ENCODE peak calls at places on chromosomes 1 and 21, in six cellular contexts. One of them, this sample, is unnamed.

GRCh38 chr1:101280942-101281654 is 44.3 kb downstream of the S1PR1 start:
- DNase-seq in astrocyte: no peak
- DNase-seq in transverse colon: no peak
- DNase-seq in fibroblast of pulmonary artery: no peak
- DNase-seq in fibroblast of mammary gland: no peak
- DNase-seq in astrocyte of the spinal cord: no peak
- DNase-seq in this sample: no peak

GRCh38 chr1:212062832-212063438 is 27.4 kb downstream of the DTL start:
- DNase-seq in astrocyte: peak
- DNase-seq in transverse colon: no peak
- DNase-seq in fibroblast of pulmonary artery: peak
- DNase-seq in fibroblast of mammary gland: peak
- DNase-seq in astrocyte of the spinal cord: peak
- DNase-seq in this sample: peak

GRCh38 chr1:54222711-54223110 is 22.7 kb downstream of the MRPL37 start:
- DNase-seq in astrocyte: no peak
- DNase-seq in transverse colon: no peak
- DNase-seq in fibroblast of pulmonary artery: no peak
- DNase-seq in fibroblast of mammary gland: no peak
- DNase-seq in astrocyte of the spinal cord: no peak
- DNase-seq in this sample: no peak

GRCh38 chr1:24042375-24042774 is 62.2 kb upstream of the SRSF10 start:
- DNase-seq in astrocyte: no peak
- DNase-seq in transverse colon: no peak
- DNase-seq in fibroblast of pulmonary artery: no peak
- DNase-seq in fibroblast of mammary gland: no peak
- DNase-seq in astrocyte of the spinal cord: no peak
- DNase-seq in this sample: no peak

GRCh38 chr21:36127250-36127904 is 7.5 kb upstream of the CBR3 start:
- DNase-seq in astrocyte: no peak
- DNase-seq in transverse colon: no peak
- DNase-seq in fibroblast of pulmonary artery: no peak
- DNase-seq in fibroblast of mammary gland: no peak
- DNase-seq in astrocyte of the spinal cord: no peak
- DNase-seq in this sample: no peak

GRCh38 chr1:20322825-20323612 is 32.3 kb downstream of the VWA5B1 start:
- DNase-seq in astrocyte: peak
- DNase-seq in transverse colon: peak
- DNase-seq in fibroblast of pulmonary artery: peak
- DNase-seq in fibroblast of mammary gland: peak
- DNase-seq in astrocyte of the spinal cord: peak
- DNase-seq in this sample: peak

GRCh38 chr1:9816199-9816598 is 7.6 kb downstream of the CLSTN1 start:
- DNase-seq in astrocyte: no peak
- DNase-seq in transverse colon: no peak
- DNase-seq in fibroblast of pulmonary artery: no peak
- DNase-seq in fibroblast of mammary gland: peak
- DNase-seq in astrocyte of the spinal cord: no peak
- DNase-seq in this sample: no peak

GRCh38 chr1:234969630-234970370 is 158.8 kb downstream of the TOMM20 start:
- DNase-seq in astrocyte: no peak
- DNase-seq in transverse colon: no peak
- DNase-seq in fibroblast of pulmonary artery: peak
- DNase-seq in fibroblast of mammary gland: peak
- DNase-seq in astrocyte of the spinal cord: peak
- DNase-seq in this sample: peak

GRCh38 chr1:184428604-184429003 is 41.8 kb downstream of the C1orf21 start:
- DNase-seq in astrocyte: no peak
- DNase-seq in transverse colon: no peak
- DNase-seq in fibroblast of pulmonary artery: no peak
- DNase-seq in fibroblast of mammary gland: no peak
- DNase-seq in astrocyte of the spinal cord: no peak
- DNase-seq in this sample: no peak

GRCh38 chr1:204453141-204453772 is 41.3 kb downstream of the PIK3C2B start:
- DNase-seq in astrocyte: no peak
- DNase-seq in transverse colon: no peak
- DNase-seq in fibroblast of pulmonary artery: no peak
- DNase-seq in fibroblast of mammary gland: no peak
- DNase-seq in astrocyte of the spinal cord: no peak
- DNase-seq in this sample: no peak

GRCh38 chr1:64917328-64917861 is 49.0 kb downstream of the JAK1 start:
- DNase-seq in astrocyte: peak
- DNase-seq in transverse colon: peak
- DNase-seq in fibroblast of pulmonary artery: peak
- DNase-seq in fibroblast of mammary gland: peak
- DNase-seq in astrocyte of the spinal cord: peak
- DNase-seq in this sample: peak

GRCh38 chr1:230790026-230790425 is 42.8 kb downstream of the CAPN9 start:
- DNase-seq in astrocyte: no peak
- DNase-seq in transverse colon: no peak
- DNase-seq in fibroblast of pulmonary artery: no peak
- DNase-seq in fibroblast of mammary gland: no peak
- DNase-seq in astrocyte of the spinal cord: no peak
- DNase-seq in this sample: no peak

GRCh38 chr1:235024045-235024439 is 104.6 kb downstream of the TOMM20 start:
- DNase-seq in astrocyte: peak
- DNase-seq in transverse colon: no peak
- DNase-seq in fibroblast of pulmonary artery: no peak
- DNase-seq in fibroblast of mammary gland: no peak
- DNase-seq in astrocyte of the spinal cord: no peak
- DNase-seq in this sample: no peak

GRCh38 chr1:4218619-4219018 is 318.5 kb upstream of the C1orf174 start:
- DNase-seq in astrocyte: no peak
- DNase-seq in transverse colon: no peak
- DNase-seq in fibroblast of pulmonary artery: no peak
- DNase-seq in fibroblast of mammary gland: no peak
- DNase-seq in astrocyte of the spinal cord: no peak
- DNase-seq in this sample: no peak

GRCh38 chr1:41418868-41419583 is 57.8 kb downstream of the FOXO6 start:
- DNase-seq in astrocyte: peak
- DNase-seq in transverse colon: peak
- DNase-seq in fibroblast of pulmonary artery: peak
- DNase-seq in fibroblast of mammary gland: peak
- DNase-seq in astrocyte of the spinal cord: peak
- DNase-seq in this sample: peak

GRCh38 chr21:28537371-28538079 is 455.2 kb downstream of the LTN1 start:
- DNase-seq in astrocyte: peak
- DNase-seq in transverse colon: no peak
- DNase-seq in fibroblast of pulmonary artery: peak
- DNase-seq in fibroblast of mammary gland: peak
- DNase-seq in astrocyte of the spinal cord: peak
- DNase-seq in this sample: peak

GRCh38 chr1:239675735-239676134 is 289.4 kb downstream of the CHRM3 start:
- DNase-seq in astrocyte: no peak
- DNase-seq in transverse colon: no peak
- DNase-seq in fibroblast of pulmonary artery: no peak
- DNase-seq in fibroblast of mammary gland: no peak
- DNase-seq in astrocyte of the spinal cord: no peak
- DNase-seq in this sample: no peak

GRCh38 chr1:65431111-65431705 is 10.7 kb downstream of the LEPR start:
- DNase-seq in astrocyte: peak
- DNase-seq in transverse colon: no peak
- DNase-seq in fibroblast of pulmonary artery: peak
- DNase-seq in fibroblast of mammary gland: peak
- DNase-seq in astrocyte of the spinal cord: peak
- DNase-seq in this sample: peak

DNA sequence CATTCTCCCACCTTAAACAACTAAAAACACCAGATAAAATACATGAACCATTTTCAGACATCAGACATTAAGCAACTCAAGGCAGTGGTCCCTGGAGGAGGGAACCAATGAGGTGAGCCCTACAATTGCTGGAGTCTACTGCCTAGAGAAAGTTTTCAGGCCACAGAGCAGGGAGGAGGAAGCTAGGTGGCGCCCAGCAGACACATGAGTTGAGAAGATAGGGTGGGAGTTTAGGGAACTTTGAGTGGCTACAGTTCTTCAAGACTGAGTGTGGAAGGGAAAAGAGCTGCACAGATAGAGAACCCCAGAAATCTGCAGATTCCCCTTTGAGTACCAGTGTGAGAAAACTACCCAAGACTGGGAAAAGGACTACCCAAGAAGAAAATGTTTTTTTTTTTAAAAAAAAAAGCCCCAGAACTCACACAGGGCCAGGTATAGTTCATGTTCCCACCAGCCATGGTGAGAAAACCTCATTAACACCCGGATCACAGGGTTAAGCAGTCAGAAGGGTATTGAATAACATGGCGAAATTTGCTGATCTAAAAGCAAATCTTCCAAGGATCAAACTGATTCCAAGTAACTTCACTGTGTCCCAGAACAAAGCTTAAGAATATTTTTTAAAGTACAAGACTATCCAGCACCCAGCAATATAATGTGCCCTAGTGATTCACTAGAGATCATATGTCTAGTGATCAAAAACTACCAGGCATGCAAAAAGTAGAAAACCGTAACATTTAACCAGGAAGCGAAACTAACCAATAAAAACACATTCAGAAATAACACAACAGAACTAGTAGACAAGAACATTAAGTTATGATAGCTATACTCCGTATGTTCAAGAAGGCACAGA is 12.0 kb downstream of the ALDH9A1 start:
- DNase-seq in astrocyte: no peak
- DNase-seq in transverse colon: no peak
- DNase-seq in fibroblast of pulmonary artery: no peak
- DNase-seq in fibroblast of mammary gland: no peak
- DNase-seq in astrocyte of the spinal cord: no peak
- DNase-seq in this sample: no peak
- TF ChIP-seq CTCF in astrocyte: no peak
- TF ChIP-seq CTCF in transverse colon: no peak
- TF ChIP-seq CTCF in fibroblast of pulmonary artery: no peak
- TF ChIP-seq CTCF in fibroblast of mammary gland: peak
- TF ChIP-seq CTCF in astrocyte of the spinal cord: peak
- TF ChIP-seq CTCF in this sample: no peak

DNA sequence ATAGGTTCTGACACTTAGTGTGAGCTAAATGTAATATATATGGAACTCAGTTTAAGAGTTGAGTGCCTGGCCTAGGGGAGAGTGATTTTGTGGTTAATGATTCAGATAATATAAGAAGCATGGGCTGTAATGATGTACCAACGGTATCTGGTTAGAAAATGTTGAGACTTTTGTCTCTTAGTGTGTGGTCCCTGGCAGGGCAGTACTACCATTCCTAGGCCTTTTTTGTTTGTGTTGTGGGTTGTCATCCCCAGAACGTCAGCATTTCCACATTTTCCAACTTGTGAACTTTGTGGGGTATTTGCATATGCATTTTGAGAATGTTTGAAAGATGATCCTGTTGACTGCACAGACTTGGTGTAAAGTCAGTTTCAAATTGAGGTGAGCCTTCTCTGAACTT is 11.4 kb downstream of the NEK7 start:
- DNase-seq in astrocyte: peak
- DNase-seq in transverse colon: no peak
- DNase-seq in fibroblast of pulmonary artery: peak
- DNase-seq in fibroblast of mammary gland: peak
- DNase-seq in astrocyte of the spinal cord: peak
- DNase-seq in this sample: peak
- H3K4me3 ChIP-seq in astrocyte: no peak
- H3K4me3 ChIP-seq in transverse colon: no peak
- H3K4me3 ChIP-seq in fibroblast of pulmonary artery: no peak
- H3K4me3 ChIP-seq in fibroblast of mammary gland: no peak
- H3K4me3 ChIP-seq in astrocyte of the spinal cord: no peak
- H3K4me3 ChIP-seq in this sample: no peak

DNA sequence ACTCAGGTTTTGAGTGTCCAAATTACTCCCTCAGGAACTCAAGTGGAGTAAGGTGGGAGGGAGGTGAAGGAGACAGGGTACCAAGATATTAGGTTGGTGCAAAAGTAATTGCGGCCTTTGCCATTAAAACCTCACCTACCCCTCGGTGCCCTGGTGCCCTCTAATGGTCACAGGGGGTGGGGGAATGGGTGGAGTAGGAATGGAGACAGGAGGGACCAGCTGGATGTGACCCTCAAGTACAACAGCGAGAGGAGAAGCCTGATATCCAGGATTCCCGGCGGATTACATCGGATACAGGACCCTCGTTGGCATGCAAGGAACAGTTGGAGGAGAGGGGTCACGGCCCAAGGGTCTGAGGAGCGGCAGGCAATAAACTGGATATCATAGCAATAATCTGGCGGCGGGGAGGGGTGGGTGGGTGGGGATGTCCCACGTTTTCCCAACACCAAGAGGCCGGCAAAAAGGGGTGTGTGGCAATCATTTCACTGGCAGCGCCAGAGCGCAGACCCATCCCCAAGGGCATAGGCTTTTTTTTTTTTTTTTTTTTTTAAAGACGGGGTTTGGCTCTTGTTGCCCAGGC is 4.3 kb upstream of the ZBTB7B start:
- DNase-seq in astrocyte: no peak
- DNase-seq in transverse colon: no peak
- DNase-seq in fibroblast of pulmonary artery: no peak
- DNase-seq in fibroblast of mammary gland: no peak
- DNase-seq in astrocyte of the spinal cord: no peak
- DNase-seq in this sample: no peak
- TF ChIP-seq CTCF in astrocyte: no peak
- TF ChIP-seq CTCF in transverse colon: no peak
- TF ChIP-seq CTCF in fibroblast of pulmonary artery: no peak
- TF ChIP-seq CTCF in fibroblast of mammary gland: no peak
- TF ChIP-seq CTCF in astrocyte of the spinal cord: no peak
- TF ChIP-seq CTCF in this sample: peak

DNA sequence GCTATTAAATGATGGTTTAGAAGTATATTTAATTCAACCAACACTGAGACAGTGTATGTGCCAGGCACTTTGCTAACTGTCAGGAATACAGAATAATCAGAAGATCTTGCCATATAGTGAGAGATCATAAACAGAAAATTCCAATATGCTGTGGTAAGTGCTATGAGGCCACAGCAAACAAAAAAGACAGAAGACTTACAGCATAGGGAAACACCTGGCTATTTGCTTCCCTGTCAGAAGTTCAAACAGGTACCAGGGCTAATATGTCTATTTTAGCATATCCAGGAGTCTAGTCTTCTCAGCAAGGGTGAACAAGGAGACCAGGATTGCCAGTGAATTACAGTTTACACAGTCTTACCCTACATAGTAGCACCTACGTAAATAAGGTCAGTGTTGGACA is 30.4 kb downstream of the TRIT1 start:
- DNase-seq in astrocyte: no peak
- DNase-seq in transverse colon: no peak
- DNase-seq in fibroblast of pulmonary artery: no peak
- DNase-seq in fibroblast of mammary gland: no peak
- DNase-seq in astrocyte of the spinal cord: no peak
- DNase-seq in this sample: no peak
- H3K4me3 ChIP-seq in astrocyte: no peak
- H3K4me3 ChIP-seq in transverse colon: no peak
- H3K4me3 ChIP-seq in fibroblast of pulmonary artery: no peak
- H3K4me3 ChIP-seq in fibroblast of mammary gland: no peak
- H3K4me3 ChIP-seq in astrocyte of the spinal cord: no peak
- H3K4me3 ChIP-seq in this sample: no peak

GRCh38 chr1:22528451-22528850 is 34.8 kb upstream of the EPHA8 start:
- DNase-seq in astrocyte: no peak
- DNase-seq in transverse colon: no peak
- DNase-seq in fibroblast of pulmonary artery: no peak
- DNase-seq in fibroblast of mammary gland: no peak
- DNase-seq in astrocyte of the spinal cord: no peak
- DNase-seq in this sample: no peak

GRCh38 chr1:22526677-22527076 is 36.6 kb upstream of the EPHA8 start:
- DNase-seq in astrocyte: no peak
- DNase-seq in transverse colon: no peak
- DNase-seq in fibroblast of pulmonary artery: no peak
- DNase-seq in fibroblast of mammary gland: no peak
- DNase-seq in astrocyte of the spinal cord: no peak
- DNase-seq in this sample: no peak

GRCh38 chr1:22527122-22527521 is 36.2 kb upstream of the EPHA8 start:
- DNase-seq in astrocyte: peak
- DNase-seq in transverse colon: no peak
- DNase-seq in fibroblast of pulmonary artery: no peak
- DNase-seq in fibroblast of mammary gland: no peak
- DNase-seq in astrocyte of the spinal cord: no peak
- DNase-seq in this sample: no peak

GRCh38 chr1:22526098-22526497 is 37.2 kb upstream of the EPHA8 start:
- DNase-seq in astrocyte: no peak
- DNase-seq in transverse colon: no peak
- DNase-seq in fibroblast of pulmonary artery: no peak
- DNase-seq in fibroblast of mammary gland: no peak
- DNase-seq in astrocyte of the spinal cord: no peak
- DNase-seq in this sample: no peak

GRCh38 chr1:22527555-22528296 is 35.6 kb upstream of the EPHA8 start:
- DNase-seq in astrocyte: no peak
- DNase-seq in transverse colon: no peak
- DNase-seq in fibroblast of pulmonary artery: peak
- DNase-seq in fibroblast of mammary gland: peak
- DNase-seq in astrocyte of the spinal cord: no peak
- DNase-seq in this sample: peak
- TF ChIP-seq CTCF in astrocyte: no peak
- TF ChIP-seq CTCF in transverse colon: no peak
- TF ChIP-seq CTCF in fibroblast of pulmonary artery: no peak
- TF ChIP-seq CTCF in fibroblast of mammary gland: no peak
- TF ChIP-seq CTCF in astrocyte of the spinal cord: peak
- TF ChIP-seq CTCF in this sample: no peak

This sample was measured in cardiac fibroblast.